ENCODE peak calls at places on chromosomes 11 and 22, in eight cellular contexts. C is nephron progenitor cell, X is bronchial epithelial cell, B is HFF-Myc, K is Calu3, L is sigmoid colon, T is OCI-LY7, I is AG04450. N is an unnamed sample.

GRCh38 chr11:120524536-120525085 is 13.1 kb downstream of the GRIK4 start:
- DNase-seq in C (no peak), X (no peak), B (no peak), K (no peak), L (peak), T (no peak), I (no peak), N (no peak)

GRCh38 chr11:118313242-118313641 is 8.7 kb downstream of the CD3E start:
- DNase-seq in C (no peak), X (no peak), B (no peak), K (no peak), L (no peak), T (no peak), I (no peak), N (no peak)

GRCh38 chr11:129230006-129230405 is 37.9 kb upstream of the ARHGAP32 start:
- DNase-seq in C (no peak), X (no peak), B (no peak), K (no peak), L (no peak), T (no peak), I (no peak), N (no peak)

GRCh38 chr11:105719073-105719846 is 109.4 kb downstream of the GRIA4 start:
- DNase-seq in C (no peak), X (peak), B (peak), K (peak), L (no peak), T (no peak), I (peak), N (peak)

GRCh38 chr11:8168485-8169257 is at the start of gene RIC3:
- DNase-seq in C (peak), X (no peak), B (no peak), K (no peak), L (peak), T (no peak), I (no peak), N (peak)

GRCh38 chr22:29617922-29618629 is 14.6 kb downstream of the NF2 start:
- DNase-seq in C (no peak), X (peak), B (no peak), K (peak), L (no peak), T (no peak), I (no peak), N (no peak)

GRCh38 chr11:8092587-8093424 is 11.8 kb downstream of the TUB start:
- DNase-seq in C (peak), X (peak), B (peak), K (peak), L (peak), T (peak), I (no peak), N (peak)

GRCh38 chr11:75029836-75030631 is 41.3 kb downstream of the NEU3 start:
- DNase-seq in C (no peak), X (no peak), B (no peak), K (no peak), L (no peak), T (no peak), I (no peak), N (no peak)

GRCh38 chr11:75591371-75591770 is 29.3 kb downstream of the SERPINH1 start:
- DNase-seq in C (no peak), X (no peak), B (no peak), K (no peak), L (no peak), T (no peak), I (no peak), N (no peak)

GRCh38 chr11:36540998-36541397 is 26.8 kb upstream of the RAG1 start:
- DNase-seq in C (no peak), X (peak), B (peak), K (peak), L (no peak), T (peak), I (no peak), N (peak)

GRCh38 chr11:126393143-126393542 is 37.7 kb downstream of the ST3GAL4 start:
- DNase-seq in C (no peak), X (no peak), B (no peak), K (no peak), L (no peak), T (no peak), I (no peak), N (no peak)

GRCh38 chr11:57277845-57278720 is 41.0 kb upstream of the APLNR start:
- DNase-seq in C (peak), X (peak), B (peak), K (peak), L (peak), T (peak), I (peak), N (peak)

GRCh38 chr22:39125622-39126021 is 26.9 kb downstream of the CBX7 start:
- DNase-seq in C (no peak), X (no peak), B (no peak), K (no peak), L (no peak), T (no peak), I (no peak), N (no peak)

GRCh38 chr11:3138178-3139085 is 26.7 kb downstream of the OSBPL5 start:
- DNase-seq in C (peak), X (no peak), B (no peak), K (no peak), L (peak), T (no peak), I (no peak), N (no peak)

GRCh38 chr11:44573333-44573732 is 7.9 kb downstream of the CD82 start:
- DNase-seq in C (no peak), X (peak), B (no peak), K (no peak), L (no peak), T (no peak), I (no peak), N (no peak)

GRCh38 chr22:27397036-27397947 is 404.3 kb downstream of the MN1 start:
- DNase-seq in C (no peak), X (no peak), B (no peak), K (no peak), L (no peak), T (no peak), I (no peak), N (no peak)

GRCh38 chr11:115334932-115335788 is 169.1 kb downstream of the CADM1 start:
- DNase-seq in C (no peak), X (peak), B (no peak), K (no peak), L (no peak), T (peak), I (no peak), N (peak)

GRCh38 chr11:78809931-78810481 is 235.3 kb upstream of the NARS2 start:
- DNase-seq in C (no peak), X (no peak), B (peak), K (no peak), L (no peak), T (no peak), I (peak), N (no peak)

GRCh38 chr11:75797116-75797515 is 17.9 kb upstream of the UVRAG start:
- DNase-seq in C (peak), X (no peak), B (no peak), K (no peak), L (no peak), T (no peak), I (no peak), N (no peak)

GRCh38 chr11:18397921-18398320 is 3.6 kb downstream of the LDHA start:
- DNase-seq in C (no peak), X (no peak), B (no peak), K (no peak), L (no peak), T (no peak), I (no peak), N (no peak)

GRCh38 chr11:19872526-19873135 is 160.0 kb downstream of the NAV2 start:
- DNase-seq in C (no peak), X (no peak), B (no peak), K (no peak), L (no peak), T (no peak), I (no peak), N (no peak)

GRCh38 chr11:97979741-97980140 is 1041.0 kb upstream of the CNTN5 start:
- DNase-seq in C (no peak), X (no peak), B (no peak), K (no peak), L (no peak), T (no peak), I (no peak), N (no peak)

GRCh38 chr22:42621505-42622002 is 6.9 kb upstream of the POLDIP3 start:
- DNase-seq in C (peak), X (peak), B (peak), K (peak), L (no peak), T (peak), I (no peak), N (peak)

GRCh38 chr22:28801845-28802594 is 1.7 kb upstream of the XBP1 start:
- DNase-seq in C (no peak), X (peak), B (no peak), K (peak), L (no peak), T (peak), I (no peak), N (no peak)

GRCh38 chr11:12668166-12668565 is 6.1 kb upstream of the TEAD1 start:
- DNase-seq in C (no peak), X (no peak), B (no peak), K (no peak), L (no peak), T (no peak), I (no peak), N (no peak)

GRCh38 chr11:68569357-68569756 is 108.8 kb downstream of the PPP6R3 start:
- DNase-seq in C (no peak), X (no peak), B (no peak), K (no peak), L (no peak), T (no peak), I (no peak), N (peak)

GRCh38 chr11:133508448-133508847 is 23.9 kb downstream of the OPCML start:
- DNase-seq in C (no peak), X (no peak), B (no peak), K (no peak), L (no peak), T (no peak), I (no peak), N (no peak)

GRCh38 chr11:28547395-28547794 is 439.2 kb downstream of the METTL15 start:
- DNase-seq in C (no peak), X (no peak), B (no peak), K (no peak), L (no peak), T (no peak), I (no peak), N (no peak)

GRCh38 chr22:26848244-26848920 is 191.0 kb downstream of the MIAT start:
- DNase-seq in C (no peak), X (no peak), B (no peak), K (peak), L (no peak), T (no peak), I (no peak), N (no peak)

GRCh38 chr11:35838071-35838470 is 105.8 kb upstream of the LDLRAD3 start:
- DNase-seq in C (no peak), X (no peak), B (no peak), K (no peak), L (no peak), T (no peak), I (no peak), N (no peak)

GRCh38 chr11:101759771-101760450 is 154.9 kb upstream of the CEP126 start:
- DNase-seq in C (no peak), X (peak), B (no peak), K (no peak), L (no peak), T (no peak), I (no peak), N (no peak)

GRCh38 chr11:131408011-131408640 is 37.7 kb downstream of the NTM start:
- DNase-seq in C (peak), X (peak), B (no peak), K (no peak), L (no peak), T (peak), I (no peak), N (peak)

GRCh38 chr11:37512156-37512780 is 914.2 kb upstream of the RAG2 start:
- DNase-seq in C (no peak), X (peak), B (no peak), K (peak), L (no peak), T (no peak), I (no peak), N (no peak)

GRCh38 chr11:95671768-95672167 is 117.8 kb downstream of the FAM76B start:
- DNase-seq in C (no peak), X (no peak), B (peak), K (no peak), L (no peak), T (no peak), I (peak), N (no peak)

DNA sequence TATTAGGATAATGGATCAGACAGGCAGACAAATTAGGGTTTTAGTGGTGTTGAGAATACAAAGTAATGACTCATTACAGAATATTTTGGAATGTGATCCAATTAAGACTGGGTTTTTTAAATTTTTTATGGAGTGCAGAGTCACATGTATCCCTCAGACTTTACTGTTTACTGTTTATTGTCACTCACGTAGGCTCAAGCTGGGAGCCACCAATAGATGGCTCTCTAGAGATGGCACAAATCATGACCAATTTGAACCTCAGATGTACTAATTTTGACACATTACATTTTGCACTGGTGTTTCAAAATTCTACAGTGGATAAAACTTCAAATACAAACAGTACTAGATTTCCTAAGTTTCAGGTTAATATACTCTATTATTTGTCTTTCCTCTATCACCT is 53.6 kb upstream of the ANO3 start:
- DNase-seq in C (no peak), X (no peak), B (no peak), K (no peak), L (no peak), T (no peak), I (no peak), N (no peak)
- TF ChIP-seq CTCF in C (no peak), X (no peak), B (no peak), K (no peak), L (no peak), T (peak), I (no peak), N (no peak)

GRCh38 chr22:38114484-38115398 is 4.3 kb upstream of the BAIAP2L2 start:
- DNase-seq in C (peak), X (peak), B (no peak), K (peak), L (peak), T (peak), I (peak), N (peak)
- TF ChIP-seq CTCF in C (peak), X (peak), B (peak), K (peak), L (peak), T (peak), I (peak), N (peak)

GRCh38 chr22:46974077-46974476 is 211.6 kb downstream of the TBC1D22A start:
- DNase-seq in C (no peak), X (no peak), B (no peak), K (no peak), L (peak), T (no peak), I (no peak), N (no peak)

GRCh38 chr22:46971776-46972150 is 209.3 kb downstream of the TBC1D22A start:
- DNase-seq in C (no peak), X (no peak), B (no peak), K (no peak), L (peak), T (no peak), I (no peak), N (no peak)

GRCh38 chr22:46972256-46972655 is 209.8 kb downstream of the TBC1D22A start:
- DNase-seq in C (no peak), X (no peak), B (no peak), K (no peak), L (peak), T (no peak), I (no peak), N (no peak)

GRCh38 chr22:46974631-46975585 is 212.5 kb downstream of the TBC1D22A start:
- DNase-seq in C (no peak), X (no peak), B (no peak), K (no peak), L (peak), T (no peak), I (no peak), N (no peak)

GRCh38 chr22:46972901-46973831 is 210.7 kb downstream of the TBC1D22A start:
- DNase-seq in C (no peak), X (no peak), B (no peak), K (no peak), L (peak), T (no peak), I (no peak), N (no peak)
- TF ChIP-seq CTCF in C (no peak), X (no peak), B (no peak), K (no peak), L (no peak), T (no peak), I (no peak), N (no peak)

GRCh38 chr11:9459573-9460321 is 1.1 kb upstream of the ZNF143 start:
- DNase-seq in C (no peak), X (peak), B (no peak), K (peak), L (no peak), T (peak), I (peak), N (peak)
- TF ChIP-seq CTCF in C (no peak), X (no peak), B (no peak), K (no peak), L (no peak), T (no peak), I (no peak), N (no peak)

GRCh38 chr11:32071811-32072210 is 19.1 kb upstream of the RCN1 start:
- DNase-seq in C (no peak), X (peak), B (no peak), K (peak), L (no peak), T (no peak), I (no peak), N (no peak)
- TF ChIP-seq CTCF in C (peak), X (peak), B (peak), K (peak), L (no peak), T (no peak), I (peak), N (no peak)

DNA sequence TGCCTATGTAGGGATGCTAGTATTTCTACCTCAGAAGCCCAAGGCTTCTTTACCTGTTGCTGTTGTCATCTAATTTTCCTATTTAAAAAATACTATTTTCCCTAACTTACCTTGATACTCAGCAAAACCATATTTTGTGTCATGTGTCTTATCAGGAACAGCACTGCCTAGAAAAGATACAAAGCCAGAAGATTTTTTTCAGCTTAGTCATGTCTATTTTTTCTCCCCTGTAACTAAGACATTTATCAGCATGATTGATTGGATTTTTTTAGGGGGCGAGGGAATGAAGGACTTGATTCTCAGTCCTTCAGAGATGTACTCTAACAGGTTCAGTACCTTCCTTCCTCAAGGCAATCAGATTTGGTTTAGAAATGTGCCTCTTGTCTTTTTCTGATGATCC is 3.5 kb upstream of the PIK3IP1 start:
- DNase-seq in C (no peak), X (peak), B (no peak), K (no peak), L (no peak), T (no peak), I (no peak), N (no peak)
- TF ChIP-seq CTCF in C (no peak), X (no peak), B (no peak), K (no peak), L (no peak), T (no peak), I (no peak), N (no peak)

DNA sequence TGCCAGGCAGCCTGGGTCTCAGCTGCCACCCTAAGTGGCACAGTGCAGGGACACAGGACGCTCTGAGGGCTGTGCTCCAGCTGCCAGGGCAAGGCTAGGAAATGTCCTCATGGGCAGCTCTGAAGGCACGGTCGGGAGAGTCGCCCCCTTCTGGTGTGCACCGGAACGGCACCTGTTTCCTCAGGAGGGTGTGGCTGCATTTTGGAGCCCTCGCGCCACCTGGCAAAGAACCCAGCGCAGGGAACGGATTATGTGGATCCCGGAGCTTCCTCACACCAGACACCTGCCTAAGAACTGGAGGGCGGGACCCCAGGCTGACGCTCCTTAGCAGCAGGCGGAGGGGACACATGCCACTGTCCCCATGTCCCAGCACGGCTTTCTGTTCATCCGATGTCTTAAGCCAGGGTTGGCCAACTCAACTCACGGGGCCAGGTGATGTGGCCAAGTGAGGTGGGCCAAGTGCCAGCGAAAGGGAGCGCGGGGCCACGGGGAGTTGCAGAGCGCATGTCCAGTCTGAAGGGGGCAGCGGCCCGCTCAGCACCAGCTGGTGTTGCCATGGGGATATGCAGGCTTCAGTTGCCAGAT is 5.1 kb upstream of the SLC22A8 start:
- DNase-seq in C (peak), X (no peak), B (no peak), K (peak), L (no peak), T (no peak), I (no peak), N (no peak)
- TF ChIP-seq CTCF in C (peak), X (peak), B (peak), K (peak), L (no peak), T (peak), I (peak), N (peak)